ENCODE peak calls at places on chromosomes 16 and 17, in ten cellular contexts. N, W, S, E, R, O, K, V, L and H are unnamed samples.

GRCh38 chr17:32852811-32853210 is 24.1 kb downstream of the MYO1D start:
- DNase-seq in N (peak), K (no peak), S (no peak), E (no peak), O (no peak), R (no peak), V (no peak), L (no peak), W (no peak), H (no peak)

GRCh38 chr17:77728871-77729270 is 229.6 kb upstream of the TNRC6C start:
- DNase-seq in K (no peak), N (no peak), W (no peak), R (no peak), L (no peak), E (no peak), S (no peak), O (no peak), V (no peak), H (peak)

GRCh38 chr16:47143329-47143676 is 442 bp downstream of the NETO2 start:
- DNase-seq in V (peak), N (peak), W (peak), S (peak), E (no peak), L (peak), K (peak), R (peak), O (peak), H (peak)

GRCh38 chr17:63537001-63537400 is 13.3 kb upstream of the DCAF7 start:
- DNase-seq in L (no peak), R (no peak), K (no peak), S (no peak), N (no peak), E (no peak), V (no peak), W (peak), O (no peak), H (peak)

GRCh38 chr17:38947189-38947588 is 20.0 kb downstream of the FBXO47 start:
- DNase-seq in S (no peak), E (no peak), O (no peak), V (no peak), W (no peak), R (no peak), N (no peak), L (no peak), K (no peak), H (no peak)

GRCh38 chr16:57998484-57998883 is 2.0 kb downstream of the ZNF319 start:
- DNase-seq in L (peak), R (peak), O (no peak), N (peak), W (peak), E (peak), K (no peak), V (peak), S (no peak), H (peak)

GRCh38 chr16:3131755-3132377 is 3.0 kb upstream of the ZNF213 start:
- DNase-seq in E (no peak), L (peak), N (peak), S (peak), O (peak), V (no peak), K (no peak), R (peak), W (no peak), H (peak)

GRCh38 chr16:73743665-73744496 is 552.7 kb upstream of the PSMD7 start:
- DNase-seq in N (no peak), E (no peak), K (no peak), O (no peak), R (no peak), W (no peak), L (no peak), S (no peak), V (no peak), H (no peak)

GRCh38 chr17:20273741-20274500 is 193.4 kb downstream of the LGALS9B start:
- DNase-seq in V (no peak), E (no peak), O (no peak), N (no peak), W (no peak), S (no peak), K (no peak), L (no peak), R (no peak), H (no peak)

GRCh38 chr17:71203953-71204352 is 916.9 kb upstream of the SOX9 start:
- DNase-seq in R (no peak), W (no peak), N (no peak), K (no peak), S (no peak), E (no peak), L (no peak), O (peak), V (no peak), H (no peak)

GRCh38 chr16:87098361-87098760 is 218.8 kb downstream of the C16orf95 start:
- DNase-seq in V (no peak), L (no peak), R (no peak), K (no peak), W (no peak), E (no peak), O (no peak), N (no peak), S (no peak), H (no peak)

GRCh38 chr17:3928394-3928793 is 12.1 kb upstream of the P2RX1 start:
- DNase-seq in K (no peak), O (no peak), W (no peak), R (no peak), L (no peak), S (no peak), E (no peak), V (no peak), N (no peak), H (no peak)

GRCh38 chr17:51841669-51842068 is 316.8 kb downstream of the CA10 start:
- DNase-seq in E (no peak), O (no peak), N (no peak), R (no peak), L (no peak), W (no peak), V (no peak), S (no peak), K (no peak), H (no peak)

GRCh38 chr16:14672403-14672971 is 21.6 kb downstream of the PLA2G10 start:
- DNase-seq in R (no peak), N (peak), W (peak), K (no peak), V (no peak), S (no peak), O (no peak), E (no peak), L (no peak), H (no peak)

GRCh38 chr16:49854227-49855203 is 1.4 kb downstream of the ZNF423 start:
- DNase-seq in W (no peak), K (no peak), S (no peak), N (no peak), E (no peak), O (no peak), L (peak), V (no peak), R (peak), H (peak)

GRCh38 chr17:57407287-57408063 is 151.2 kb downstream of the MSI2 start:
- DNase-seq in E (no peak), V (no peak), R (no peak), S (peak), W (no peak), L (no peak), K (no peak), O (no peak), N (no peak), H (no peak)

GRCh38 chr16:68538880-68539701 is at the start of gene ZFP90:
- DNase-seq in L (peak), R (peak), W (peak), V (peak), N (peak), O (peak), S (peak), K (peak), E (peak), H (peak)

GRCh38 chr17:43020030-43020621 is 2.1 kb downstream of the VAT1 start:
- DNase-seq in K (no peak), S (no peak), W (no peak), V (no peak), E (no peak), R (no peak), O (no peak), N (peak), L (no peak), H (peak)

GRCh38 chr17:77380411-77381184 is 239.8 kb downstream of the SEC14L1 start:
- DNase-seq in E (no peak), S (no peak), O (no peak), L (no peak), R (no peak), W (no peak), K (no peak), N (no peak), V (no peak), H (no peak)

GRCh38 chr17:1733047-1733357 is 8.5 kb downstream of the WDR81 start:
- DNase-seq in K (no peak), V (no peak), S (no peak), W (no peak), O (no peak), E (no peak), L (no peak), N (no peak), R (no peak), H (no peak)

GRCh38 chr17:79242873-79243602 is 168.4 kb downstream of the ENGASE start:
- DNase-seq in W (no peak), R (no peak), K (no peak), S (no peak), E (no peak), O (no peak), N (no peak), L (no peak), V (no peak), H (no peak)

GRCh38 chr17:55693244-55694216 is 29.1 kb downstream of the TMEM100 start:
- DNase-seq in S (no peak), V (no peak), R (peak), K (no peak), W (no peak), O (peak), E (no peak), L (no peak), N (peak), H (peak)

GRCh38 chr16:85352221-85352620 is 239.9 kb upstream of the CIBAR2 start:
- DNase-seq in R (peak), W (no peak), L (no peak), E (no peak), N (no peak), O (no peak), K (no peak), V (no peak), S (peak), H (no peak)

GRCh38 chr16:81600275-81600674 is 155.7 kb downstream of the CMIP start:
- DNase-seq in R (no peak), W (no peak), K (no peak), S (no peak), V (no peak), O (peak), L (no peak), E (no peak), N (peak), H (no peak)

GRCh38 chr17:3695129-3695722 is 729 bp downstream of the P2RX5 start:
- DNase-seq in N (no peak), S (no peak), W (no peak), R (peak), K (no peak), O (no peak), L (peak), V (no peak), E (no peak), H (no peak)

GRCh38 chr17:82974136-82974952 is 105.1 kb upstream of the METRNL start:
- DNase-seq in V (no peak), L (peak), S (no peak), O (no peak), N (no peak), W (no peak), K (no peak), R (no peak), E (no peak), H (peak)